ENCODE peak calls at places on chromosome 12, in four cellular contexts. J is A549, Y is HCT116, G is NCI-H526 treated with DMSO at 0.1 percent for 48 hours. P is an unnamed sample.

GRCh38 chr12:12558291-12558690 is 4.4 kb downstream of the DUSP16 start:
- DNase-seq in J (no peak), Y (no peak), G (no peak), P (no peak)

GRCh38 chr12:8867009-8867408 is 44.6 kb downstream of the A2ML1 start:
- DNase-seq in J (no peak), Y (no peak), G (no peak), P (no peak)

GRCh38 chr12:4742421-4742970 is 22.3 kb downstream of the GALNT8 start:
- DNase-seq in J (no peak), Y (no peak), G (no peak), P (no peak)

GRCh38 chr12:89306827-89307498 is 45.3 kb downstream of the DUSP6 start:
- DNase-seq in J (no peak), Y (no peak), G (no peak), P (no peak)

GRCh38 chr12:26097046-26097878 is 27.6 kb downstream of the BHLHE41 start:
- DNase-seq in J (peak; percentile 80), Y (peak; percentile 53), G (peak; percentile 69), P (peak; percentile 83)

GRCh38 chr12:100219328-100220109 is 18.9 kb downstream of the ACTR6 start:
- DNase-seq in J (no peak), Y (no peak), G (no peak), P (no peak)

GRCh38 chr12:119615518-119616475 is 22.2 kb downstream of the TMEM233 start:
- DNase-seq in J (no peak), Y (no peak), G (no peak), P (no peak)

GRCh38 chr12:15276088-15276698 is 46.1 kb upstream of the PTPRO start:
- DNase-seq in J (peak; percentile 48), Y (peak; percentile 16), G (no peak), P (peak; percentile 52)

GRCh38 chr12:62347922-62348650 is 87.9 kb downstream of the USP15 start:
- DNase-seq in J (no peak), Y (no peak), G (no peak), P (no peak)

GRCh38 chr12:93766802-93767523 is 89.8 kb downstream of the CRADD start:
- DNase-seq in J (peak; percentile 66), Y (no peak), G (peak; percentile 82), P (peak; percentile 21)

GRCh38 chr12:130933269-130933995 is 20.3 kb upstream of the ADGRD1 start:
- DNase-seq in J (peak; percentile 26), Y (no peak), G (no peak), P (no peak)

GRCh38 chr12:65922077-65922476 is 97.8 kb downstream of the HMGA2 start:
- DNase-seq in J (no peak), Y (no peak), G (no peak), P (no peak)

GRCh38 chr12:108424816-108425215 is 85.7 kb upstream of the CMKLR1 start:
- DNase-seq in J (no peak), Y (no peak), G (no peak), P (no peak)

GRCh38 chr12:38956337-38956736 is 50.9 kb upstream of the CPNE8 start:
- DNase-seq in J (no peak), Y (no peak), G (no peak), P (peak; percentile 1)

GRCh38 chr12:108833757-108834472 is 23.5 kb downstream of the SSH1 start:
- DNase-seq in J (no peak), Y (no peak), G (no peak), P (peak; percentile 88)

P was measured in cardiac muscle cell.